ENCODE peak calls at places on chromosomes 16 and 17, in five cellular contexts. D, E, Q, W and G are unnamed samples.

GRCh38 chr16:5709889-5710288 is 612.3 kb upstream of the EEF2KMT start:
- DNase-seq in Q (no peak), D (peak; percentile 14), W (no peak), E (no peak), G (no peak)

GRCh38 chr17:67528751-67529436 is 151.8 kb downstream of the PITPNC1 start:
- DNase-seq in Q (peak; percentile 67), W (peak; percentile 81), E (peak; percentile 88), D (no peak), G (peak; percentile 96)

GRCh38 chr16:30075503-30076275 is at the start of gene PPP4C:
- DNase-seq in D (peak; percentile 92), E (peak; percentile 91), Q (peak; percentile 91), W (peak; percentile 93), G (peak; percentile 94)

GRCh38 chr16:49588729-49589384 is 215.3 kb downstream of the C16orf78 start:
- DNase-seq in D (no peak), Q (peak; percentile 22), E (no peak), W (no peak), G (no peak)

GRCh38 chr17:82536220-82537201 is 17.0 kb downstream of the FOXK2 start:
- DNase-seq in Q (no peak), D (no peak), W (peak; percentile 55), E (peak; percentile 74), G (peak; percentile 64)

GRCh38 chr16:48501516-48502377 is 108.2 kb downstream of the N4BP1 start:
- DNase-seq in E (no peak), W (no peak), Q (peak; percentile 53), D (no peak), G (no peak)

GRCh38 chr17:57279432-57279831 is 23.1 kb downstream of the MSI2 start:
- DNase-seq in D (no peak), W (no peak), Q (no peak), E (no peak), G (no peak)

GRCh38 chr16:19696312-19696711 is 21.7 kb downstream of the KNOP1 start:
- DNase-seq in E (peak; percentile 77), D (peak; percentile 61), Q (peak; percentile 82), W (peak; percentile 84), G (peak; percentile 88)

GRCh38 chr17:31882571-31882970 is 18.9 kb downstream of the UTP6 start:
- DNase-seq in Q (no peak), E (no peak), D (no peak), W (no peak), G (no peak)

GRCh38 chr16:31365131-31365865 is 10.3 kb downstream of the ITGAX start:
- DNase-seq in W (no peak), D (no peak), Q (no peak), E (no peak), G (peak; percentile 2)

GRCh38 chr17:28087743-28088142 is 45.3 kb downstream of the NLK start:
- DNase-seq in E (no peak), D (no peak), W (no peak), Q (no peak), G (no peak)